ENCODE peak calls at places on chromosomes 7 and 10, in five cellular contexts. One of them, this sample, is unnamed.

GRCh38 chr10:133216776-133217175 is 13.2 kb upstream of the UTF1 start:
- DNase-seq in fibroblast of the aortic adventitia: no peak
- DNase-seq in psoas muscle: peak
- DNase-seq in Panc1: no peak
- DNase-seq in right cardiac atrium: no peak
- DNase-seq in this sample: no peak

GRCh38 chr7:17095001-17095574 is 203.4 kb upstream of the AHR start:
- DNase-seq in fibroblast of the aortic adventitia: peak
- DNase-seq in psoas muscle: no peak
- DNase-seq in Panc1: no peak
- DNase-seq in right cardiac atrium: peak
- DNase-seq in this sample: no peak

GRCh38 chr10:80471009-80471408 is 16.9 kb downstream of the TSPAN14 start:
- DNase-seq in fibroblast of the aortic adventitia: no peak
- DNase-seq in psoas muscle: no peak
- DNase-seq in Panc1: no peak
- DNase-seq in right cardiac atrium: no peak
- DNase-seq in this sample: no peak

GRCh38 chr10:73509695-73510094 is 13.9 kb upstream of the PPP3CB start:
- DNase-seq in fibroblast of the aortic adventitia: no peak
- DNase-seq in psoas muscle: no peak
- DNase-seq in Panc1: no peak
- DNase-seq in right cardiac atrium: no peak
- DNase-seq in this sample: no peak

GRCh38 chr10:28845009-28845682 is 167.8 kb downstream of the BAMBI start:
- DNase-seq in fibroblast of the aortic adventitia: peak
- DNase-seq in psoas muscle: no peak
- DNase-seq in Panc1: no peak
- DNase-seq in right cardiac atrium: no peak
- DNase-seq in this sample: peak

GRCh38 chr10:9189448-9189847 is 1135.0 kb downstream of the GATA3 start:
- DNase-seq in fibroblast of the aortic adventitia: no peak
- DNase-seq in psoas muscle: no peak
- DNase-seq in Panc1: no peak
- DNase-seq in right cardiac atrium: no peak
- DNase-seq in this sample: no peak

GRCh38 chr7:95951531-95951930 is 179.2 kb downstream of the DYNC1I1 start:
- DNase-seq in fibroblast of the aortic adventitia: no peak
- DNase-seq in psoas muscle: no peak
- DNase-seq in Panc1: no peak
- DNase-seq in right cardiac atrium: no peak
- DNase-seq in this sample: no peak

GRCh38 chr10:23362879-23363787 is 18.5 kb upstream of the C10orf67 start:
- DNase-seq in fibroblast of the aortic adventitia: no peak
- DNase-seq in psoas muscle: no peak
- DNase-seq in Panc1: no peak
- DNase-seq in right cardiac atrium: no peak
- DNase-seq in this sample: no peak

GRCh38 chr10:132447446-132448247 is 50.6 kb downstream of the PWWP2B start:
- DNase-seq in fibroblast of the aortic adventitia: peak
- DNase-seq in psoas muscle: no peak
- DNase-seq in Panc1: no peak
- DNase-seq in right cardiac atrium: no peak
- DNase-seq in this sample: peak

GRCh38 chr7:155071121-155071651 is 1.1 kb downstream of the HTR5A start:
- DNase-seq in fibroblast of the aortic adventitia: no peak
- DNase-seq in psoas muscle: no peak
- DNase-seq in Panc1: no peak
- DNase-seq in right cardiac atrium: no peak
- DNase-seq in this sample: no peak

GRCh38 chr7:75639893-75640600 is 98.7 kb downstream of the HIP1 start:
- DNase-seq in fibroblast of the aortic adventitia: no peak
- DNase-seq in psoas muscle: no peak
- DNase-seq in Panc1: no peak
- DNase-seq in right cardiac atrium: no peak
- DNase-seq in this sample: no peak
- H3K4me3 ChIP-seq in fibroblast of the aortic adventitia: peak
- H3K4me3 ChIP-seq in psoas muscle: peak
- H3K4me3 ChIP-seq in Panc1: peak
- H3K4me3 ChIP-seq in right cardiac atrium: no peak
- H3K4me3 ChIP-seq in this sample: peak

DNA sequence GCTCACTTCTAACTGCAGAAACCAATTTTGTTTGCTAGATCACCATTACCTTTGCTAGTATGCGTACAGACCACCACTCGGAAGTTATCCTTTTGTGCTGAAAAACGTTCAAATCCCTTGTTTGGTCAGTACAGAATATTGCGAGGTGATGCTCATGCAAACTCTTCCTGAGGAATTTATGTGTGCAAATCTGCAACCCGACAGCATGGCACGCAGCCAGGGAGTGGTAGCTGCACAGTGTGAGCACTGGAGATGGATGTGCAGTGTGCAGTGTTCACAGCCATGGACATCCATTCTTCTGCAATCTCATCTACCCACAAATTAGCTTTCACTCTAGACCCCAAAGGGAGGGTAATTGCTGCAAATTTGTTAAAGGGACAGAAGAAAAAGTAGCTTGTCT is 72.3 kb downstream of the CACUL1 start:
- DNase-seq in fibroblast of the aortic adventitia: no peak
- DNase-seq in psoas muscle: no peak
- DNase-seq in Panc1: no peak
- DNase-seq in right cardiac atrium: no peak
- DNase-seq in this sample: no peak
- H3K4me3 ChIP-seq in fibroblast of the aortic adventitia: no peak
- H3K4me3 ChIP-seq in psoas muscle: no peak
- H3K4me3 ChIP-seq in Panc1: no peak
- H3K4me3 ChIP-seq in right cardiac atrium: no peak
- H3K4me3 ChIP-seq in this sample: no peak

GRCh38 chr7:77806425-77806824 is 7.9 kb downstream of the PHTF2 start:
- DNase-seq in fibroblast of the aortic adventitia: no peak
- DNase-seq in psoas muscle: no peak
- DNase-seq in Panc1: no peak
- DNase-seq in right cardiac atrium: no peak
- DNase-seq in this sample: no peak
- H3K4me3 ChIP-seq in fibroblast of the aortic adventitia: no peak
- H3K4me3 ChIP-seq in psoas muscle: no peak
- H3K4me3 ChIP-seq in Panc1: no peak
- H3K4me3 ChIP-seq in right cardiac atrium: no peak
- H3K4me3 ChIP-seq in this sample: no peak

DNA sequence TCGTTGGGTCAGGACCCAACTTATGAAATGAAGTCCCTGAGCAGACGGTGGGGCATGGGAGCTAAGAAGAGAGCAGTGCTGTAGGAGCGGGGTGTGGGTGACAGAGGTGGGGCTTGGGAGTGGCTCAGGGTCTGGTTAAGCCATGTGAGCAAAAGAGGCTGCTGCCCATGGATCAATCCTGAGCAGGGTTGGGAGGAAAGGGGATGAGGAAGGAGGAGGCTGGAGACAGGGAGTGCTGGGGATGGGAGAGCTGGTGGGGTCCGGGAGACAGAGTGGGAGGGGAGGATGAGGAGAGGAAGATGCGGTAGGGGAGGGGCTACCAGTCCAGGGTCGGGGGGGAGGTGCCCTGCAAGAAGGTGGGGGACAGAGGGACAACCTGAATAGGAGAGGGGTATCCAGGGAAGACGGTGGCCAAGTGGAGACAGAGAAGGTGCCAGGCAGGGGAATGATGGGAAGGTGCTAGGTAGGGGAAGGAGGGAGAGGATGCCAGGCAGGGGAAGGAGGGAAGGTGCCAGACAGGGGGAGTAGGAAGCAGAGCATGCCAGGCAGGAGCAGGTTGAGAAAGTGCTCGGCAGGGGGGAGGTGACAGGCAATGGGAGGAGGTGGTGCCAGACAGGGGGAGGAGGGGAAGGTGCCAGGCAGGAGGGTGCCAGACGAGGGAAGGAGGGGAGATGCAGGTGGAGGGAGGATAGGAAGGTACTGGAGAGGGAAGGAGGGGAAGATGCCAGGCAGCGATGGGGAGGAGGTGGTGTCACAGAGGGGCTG is 27.5 kb upstream of the SMARCD3 start:
- DNase-seq in fibroblast of the aortic adventitia: no peak
- DNase-seq in psoas muscle: no peak
- DNase-seq in Panc1: no peak
- DNase-seq in right cardiac atrium: no peak
- DNase-seq in this sample: no peak
- H3K4me3 ChIP-seq in fibroblast of the aortic adventitia: peak
- H3K4me3 ChIP-seq in psoas muscle: no peak
- H3K4me3 ChIP-seq in Panc1: peak
- H3K4me3 ChIP-seq in right cardiac atrium: no peak
- H3K4me3 ChIP-seq in this sample: peak

DNA sequence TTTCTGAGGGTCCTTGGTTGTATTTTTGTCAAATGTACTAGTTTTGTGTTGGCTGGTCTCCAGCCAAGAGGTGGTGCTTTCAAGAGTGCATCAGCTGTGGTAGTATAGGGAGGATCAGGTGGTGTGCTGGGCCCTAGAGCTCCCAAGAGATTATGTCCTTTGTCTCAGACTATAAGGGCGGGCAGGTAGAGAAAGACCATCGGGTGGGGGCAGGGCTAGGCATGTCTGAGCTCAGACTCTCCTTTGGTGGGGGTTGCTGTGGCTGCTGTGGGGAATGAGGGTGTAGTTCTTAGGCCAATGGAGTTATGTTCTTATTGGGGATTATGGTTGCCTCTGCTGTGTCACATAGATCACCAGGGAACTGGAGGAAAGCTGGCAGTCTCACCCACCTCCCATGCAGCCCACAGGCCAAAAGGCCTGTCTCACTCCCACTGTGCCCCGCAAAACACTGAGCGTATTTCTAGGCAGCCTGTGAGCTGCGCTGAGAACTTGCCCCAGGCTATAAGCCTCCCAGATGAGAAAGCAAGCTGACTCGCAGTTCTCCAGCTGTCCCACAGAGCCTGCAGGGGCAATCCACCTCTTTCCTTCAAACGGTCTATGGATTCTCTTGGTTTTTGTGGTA is 1066.7 kb downstream of the GRM8 start:
- DNase-seq in fibroblast of the aortic adventitia: no peak
- DNase-seq in psoas muscle: no peak
- DNase-seq in Panc1: no peak
- DNase-seq in right cardiac atrium: no peak
- DNase-seq in this sample: no peak
- H3K4me3 ChIP-seq in fibroblast of the aortic adventitia: no peak
- H3K4me3 ChIP-seq in psoas muscle: no peak
- H3K4me3 ChIP-seq in Panc1: no peak
- H3K4me3 ChIP-seq in right cardiac atrium: no peak
- H3K4me3 ChIP-seq in this sample: no peak

DNA sequence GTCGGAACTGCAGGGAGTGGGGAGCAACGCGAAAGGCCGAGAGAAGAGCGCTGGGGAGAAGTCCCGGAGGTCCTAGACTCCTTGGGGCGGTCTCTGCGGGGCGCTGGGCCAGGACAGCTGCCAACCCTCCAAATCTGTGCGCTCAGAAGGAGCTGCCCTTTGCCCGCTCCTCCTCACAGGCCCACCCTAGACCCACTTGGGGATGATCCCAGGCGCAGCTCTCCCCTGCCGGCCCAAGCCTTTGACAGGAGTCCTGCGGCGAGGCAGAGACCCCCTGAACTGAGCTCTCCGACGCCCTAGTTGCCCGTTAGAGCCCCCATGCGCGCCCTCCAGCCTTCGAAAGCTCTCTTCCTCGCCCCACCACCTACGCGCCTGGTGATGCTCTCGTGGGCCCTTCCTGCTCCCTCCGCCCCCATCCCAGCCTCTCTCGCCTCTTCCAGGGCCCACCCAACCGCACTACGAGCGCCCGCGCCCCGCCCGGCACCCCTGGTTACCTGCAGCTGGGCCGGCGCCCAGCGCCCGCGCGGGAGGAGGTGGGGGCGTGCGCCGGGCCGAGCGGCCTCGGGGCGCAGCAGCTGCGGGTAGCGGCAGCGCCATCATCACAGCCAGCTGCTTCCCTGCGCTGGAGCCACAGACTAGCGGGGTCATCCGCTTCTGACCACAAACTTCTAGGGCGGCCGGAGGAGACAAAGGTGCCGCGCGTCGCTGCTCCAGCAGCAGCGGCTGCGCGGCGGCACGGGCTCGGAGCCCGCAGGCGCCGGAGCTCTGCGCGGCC is 353.4 kb downstream of the DNAJB6 start:
- DNase-seq in fibroblast of the aortic adventitia: no peak
- DNase-seq in psoas muscle: peak
- DNase-seq in Panc1: no peak
- DNase-seq in right cardiac atrium: no peak
- DNase-seq in this sample: no peak
- H3K4me3 ChIP-seq in fibroblast of the aortic adventitia: peak
- H3K4me3 ChIP-seq in psoas muscle: peak
- H3K4me3 ChIP-seq in Panc1: peak
- H3K4me3 ChIP-seq in right cardiac atrium: peak
- H3K4me3 ChIP-seq in this sample: peak

GRCh38 chr10:85615556-85615955 is 751.0 kb downstream of the GRID1 start:
- DNase-seq in fibroblast of the aortic adventitia: no peak
- DNase-seq in psoas muscle: no peak
- DNase-seq in Panc1: no peak
- DNase-seq in right cardiac atrium: no peak
- DNase-seq in this sample: no peak

GRCh38 chr10:85614981-85615380 is 751.6 kb downstream of the GRID1 start:
- DNase-seq in fibroblast of the aortic adventitia: no peak
- DNase-seq in psoas muscle: no peak
- DNase-seq in Panc1: no peak
- DNase-seq in right cardiac atrium: no peak
- DNase-seq in this sample: no peak

GRCh38 chr10:85612833-85613232 is 753.8 kb downstream of the GRID1 start:
- DNase-seq in fibroblast of the aortic adventitia: no peak
- DNase-seq in psoas muscle: no peak
- DNase-seq in Panc1: no peak
- DNase-seq in right cardiac atrium: no peak
- DNase-seq in this sample: no peak

GRCh38 chr10:85613391-85613790 is 753.2 kb downstream of the GRID1 start:
- DNase-seq in fibroblast of the aortic adventitia: no peak
- DNase-seq in psoas muscle: no peak
- DNase-seq in Panc1: no peak
- DNase-seq in right cardiac atrium: no peak
- DNase-seq in this sample: no peak

DNA sequence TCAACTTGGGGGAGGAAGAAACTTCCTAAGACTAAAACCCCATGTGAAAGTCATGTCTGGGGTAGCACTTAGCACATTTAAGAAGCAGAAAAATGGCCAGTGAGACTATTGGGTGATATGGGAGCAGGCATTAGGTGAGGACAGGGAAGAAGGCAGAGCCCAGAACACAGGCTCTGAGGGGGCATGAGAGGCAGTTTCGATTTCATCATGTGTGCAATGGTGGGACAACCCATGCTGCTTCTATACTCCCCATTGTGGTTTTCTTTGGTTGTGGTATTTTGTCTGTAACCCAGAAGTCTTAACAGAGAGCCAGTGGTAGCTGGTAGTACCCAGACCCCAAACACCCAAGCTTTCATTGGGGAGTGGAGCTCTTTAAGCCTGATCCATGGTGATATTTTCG is 752.0 kb downstream of the GRID1 start:
- DNase-seq in fibroblast of the aortic adventitia: no peak
- DNase-seq in psoas muscle: no peak
- DNase-seq in Panc1: no peak
- DNase-seq in right cardiac atrium: no peak
- DNase-seq in this sample: no peak
- H3K4me3 ChIP-seq in fibroblast of the aortic adventitia: no peak
- H3K4me3 ChIP-seq in psoas muscle: no peak
- H3K4me3 ChIP-seq in Panc1: no peak
- H3K4me3 ChIP-seq in right cardiac atrium: no peak
- H3K4me3 ChIP-seq in this sample: no peak

This sample was measured in cardiac fibroblast.